ENCODE peak calls at places on chromosome 18, in ten cellular contexts. U, I, L, N, G, Q, H, D, S and J are unnamed samples.

GRCh38 chr18:48031011-48031480 is 100.6 kb upstream of the SMAD2 start:
- DNase-seq in D (peak), N (peak), Q (peak), H (peak), G (peak), L (peak), S (no peak), I (peak), U (no peak), J (no peak)

GRCh38 chr18:11577271-11578112 is 31.9 kb upstream of the SLC35G4 start:
- DNase-seq in Q (no peak), N (no peak), I (no peak), H (no peak), L (no peak), U (no peak), S (no peak), D (no peak), G (no peak), J (no peak)

GRCh38 chr18:79690586-79691482 is 11.2 kb downstream of the CTDP1 start:
- DNase-seq in S (no peak), L (no peak), U (no peak), N (no peak), D (no peak), Q (no peak), I (no peak), H (peak), G (no peak), J (no peak)

GRCh38 chr18:31490838-31491237 is 7.1 kb upstream of the DSG2 start:
- DNase-seq in Q (no peak), G (no peak), I (no peak), L (no peak), U (no peak), H (no peak), D (no peak), N (no peak), S (no peak), J (no peak)

GRCh38 chr18:31247574-31248199 is 70.3 kb upstream of the DSG1 start:
- DNase-seq in G (no peak), L (peak), S (no peak), H (no peak), U (no peak), Q (no peak), N (no peak), I (no peak), D (no peak), J (no peak)

GRCh38 chr18:2871111-2871720 is 24.4 kb downstream of the EMILIN2 start:
- DNase-seq in I (no peak), G (no peak), H (no peak), S (no peak), U (no peak), D (no peak), Q (no peak), N (no peak), L (no peak), J (no peak)

GRCh38 chr18:30387401-30387800 is 655.1 kb downstream of the DSC3 start:
- DNase-seq in U (no peak), H (no peak), I (no peak), Q (no peak), N (no peak), L (no peak), D (no peak), G (peak), S (no peak), J (no peak)

GRCh38 chr18:1092228-1092627 is 187.6 kb downstream of the ADCYAP1 start:
- DNase-seq in L (no peak), D (no peak), Q (no peak), H (no peak), G (no peak), N (no peak), S (no peak), I (no peak), U (no peak), J (no peak)

GRCh38 chr18:73831688-73832087 is 315.9 kb downstream of the FBXO15 start:
- DNase-seq in D (no peak), I (no peak), U (no peak), L (no peak), G (no peak), H (no peak), N (no peak), S (no peak), Q (no peak), J (no peak)

GRCh38 chr18:68177807-68178702 is 536.9 kb downstream of the TMX3 start:
- DNase-seq in L (peak), S (no peak), Q (peak), I (no peak), G (peak), D (no peak), N (peak), U (no peak), H (no peak), J (peak)

GRCh38 chr18:79547413-79548076 is 132.1 kb upstream of the CTDP1 start:
- DNase-seq in D (no peak), Q (no peak), S (no peak), H (peak), U (no peak), L (no peak), G (no peak), N (no peak), I (no peak), J (no peak)

GRCh38 chr18:23689031-23689615 is at the start of gene LAMA3:
- DNase-seq in H (peak), G (no peak), U (no peak), L (peak), I (peak), N (no peak), Q (peak), S (no peak), D (peak), J (no peak)

GRCh38 chr18:73318732-73319479 is 451.1 kb upstream of the NETO1 start:
- DNase-seq in L (peak), S (no peak), Q (no peak), U (no peak), H (no peak), N (no peak), G (peak), I (no peak), D (no peak), J (no peak)

GRCh38 chr18:59079264-59079972 is 60.3 kb upstream of the SEC11C start:
- DNase-seq in D (no peak), U (no peak), H (no peak), G (no peak), L (no peak), S (no peak), N (no peak), I (no peak), Q (no peak), J (no peak)

GRCh38 chr18:54250846-54251251 is 18.5 kb upstream of the POLI start:
- DNase-seq in G (no peak), I (no peak), N (no peak), L (no peak), D (no peak), U (no peak), Q (no peak), S (no peak), H (no peak), J (no peak)

GRCh38 chr18:7157760-7158159 is 40.2 kb upstream of the LAMA1 start:
- DNase-seq in U (no peak), G (no peak), H (no peak), D (no peak), L (no peak), N (no peak), I (no peak), S (no peak), Q (no peak), J (no peak)

GRCh38 chr18:9055185-9055584 is 47.3 kb upstream of the NDUFV2 start:
- DNase-seq in U (no peak), S (no peak), L (peak), H (no peak), G (peak), I (peak), N (peak), Q (peak), D (peak), J (no peak)

GRCh38 chr18:24227976-24228660 is 89.3 kb downstream of the CABYR start:
- DNase-seq in D (no peak), G (peak), Q (peak), S (no peak), U (no peak), L (peak), H (no peak), I (no peak), N (peak), J (no peak)

GRCh38 chr18:77086656-77087390 is 45.8 kb downstream of the MBP start:
- DNase-seq in D (no peak), N (peak), H (no peak), G (no peak), I (no peak), S (no peak), Q (peak), U (peak), L (peak), J (no peak)

GRCh38 chr18:48942554-48943261 is 8.1 kb downstream of the SMAD7 start:
- DNase-seq in N (peak), I (no peak), Q (peak), D (peak), G (peak), L (peak), H (no peak), S (no peak), U (no peak), J (no peak)

GRCh38 chr18:59835656-59836379 is 64.0 kb upstream of the PMAIP1 start:
- DNase-seq in H (no peak), I (no peak), S (no peak), Q (no peak), D (no peak), G (no peak), U (no peak), L (no peak), N (no peak), J (no peak)

GRCh38 chr18:43159091-43159490 is 43.6 kb upstream of the RIT2 start:
- DNase-seq in D (no peak), Q (peak), U (no peak), N (peak), H (no peak), S (no peak), I (no peak), L (peak), G (peak), J (no peak)

GRCh38 chr18:45386256-45386655 is 229.0 kb upstream of the SLC14A2 start:
- DNase-seq in H (no peak), Q (peak), L (peak), U (peak), G (no peak), S (no peak), I (no peak), N (peak), D (no peak), J (no peak)

GRCh38 chr18:75211002-75211621 is 515 bp downstream of the TSHZ1 start:
- DNase-seq in N (peak), Q (peak), I (no peak), D (no peak), U (no peak), S (no peak), L (no peak), H (no peak), G (no peak), J (no peak)

GRCh38 chr18:80035997-80036396 is 1.8 kb downstream of the RBFA start:
- DNase-seq in I (no peak), L (no peak), S (no peak), G (no peak), U (no peak), H (no peak), N (no peak), D (no peak), Q (no peak), J (no peak)

GRCh38 chr18:49457616-49458015 is 2.8 kb downstream of the DYM start:
- DNase-seq in N (no peak), G (no peak), I (no peak), S (no peak), Q (no peak), H (no peak), D (no peak), L (no peak), U (no peak), J (no peak)

GRCh38 chr18:11761553-11761952 is 72.5 kb downstream of the GNAL start:
- DNase-seq in S (no peak), G (no peak), H (no peak), D (no peak), U (no peak), L (no peak), Q (no peak), N (no peak), I (peak), J (no peak)

DNA sequence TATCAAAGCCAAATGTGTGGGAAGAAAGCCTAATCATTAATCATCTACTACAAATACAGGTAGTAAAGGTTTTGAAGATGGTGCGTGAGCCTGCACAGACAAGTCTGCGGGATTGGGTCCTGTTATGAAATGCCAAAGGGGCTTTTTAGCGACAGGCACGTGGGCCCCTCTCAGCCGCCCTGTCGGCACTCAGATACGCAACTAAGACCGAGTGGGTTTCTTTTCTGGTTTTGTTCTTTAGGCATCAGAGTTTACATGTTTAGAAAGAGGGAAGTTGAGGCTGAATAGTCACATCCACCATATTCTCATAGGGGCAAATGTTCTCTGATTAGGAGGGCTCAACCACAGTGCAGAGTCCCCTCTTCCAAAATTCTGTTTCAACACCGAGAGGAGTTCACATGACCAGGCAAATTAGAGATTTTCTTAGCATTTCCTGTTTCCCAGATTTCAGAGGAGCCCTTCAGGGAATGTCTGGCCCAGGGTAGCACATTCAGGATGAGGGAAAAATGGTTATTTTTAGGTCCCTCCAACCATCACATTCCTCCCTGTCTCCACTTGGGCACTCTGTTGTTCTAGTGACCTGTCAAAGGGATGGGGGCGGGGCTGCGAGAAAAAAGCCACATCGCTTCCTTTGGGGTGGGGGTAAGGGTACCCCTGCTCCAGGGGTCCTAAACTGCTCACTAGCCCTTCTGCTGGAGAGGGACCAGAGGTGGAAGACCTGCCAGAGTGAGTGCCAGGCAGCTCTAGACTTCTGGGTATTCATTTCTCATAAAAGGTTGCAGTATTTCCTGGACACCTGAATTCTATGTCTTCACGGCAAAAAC is 159.2 kb downstream of the BCL2 start:
- DNase-seq in Q (no peak), N (no peak), G (no peak), H (no peak), S (no peak), U (no peak), D (no peak), I (peak), L (no peak), J (no peak)
- H3K4me3 ChIP-seq in Q (no peak), N (no peak), G (no peak), H (no peak), S (peak), U (no peak), D (no peak), I (no peak), L (no peak), J (no peak)

GRCh38 chr18:55780591-55781071 is 192.6 kb upstream of the TCF4 start:
- DNase-seq in H (no peak), S (no peak), Q (peak), G (no peak), N (peak), I (no peak), L (peak), D (no peak), U (no peak), J (no peak)
- H3K4me3 ChIP-seq in H (peak), S (peak), Q (peak), G (peak), N (peak), I (peak), L (peak), D (peak), U (peak), J (peak)

GRCh38 chr18:22169011-22169888 is at the start of gene GATA6:
- DNase-seq in U (peak), H (peak), I (peak), L (peak), Q (peak), G (peak), S (peak), N (peak), D (peak), J (no peak)
- H3K4me3 ChIP-seq in U (peak), H (peak), I (peak), L (peak), Q (peak), G (peak), S (peak), N (peak), D (peak), J (peak)

GRCh38 chr18:21680148-21680547 is 24.4 kb downstream of the ABHD3 start:
- DNase-seq in L (no peak), I (no peak), G (no peak), U (no peak), N (no peak), H (no peak), S (no peak), D (no peak), Q (no peak), J (no peak)

GRCh38 chr18:21678897-21679296 is 25.7 kb downstream of the ABHD3 start:
- DNase-seq in I (no peak), G (no peak), U (no peak), L (no peak), Q (no peak), H (no peak), S (no peak), N (no peak), D (no peak), J (no peak)

GRCh38 chr18:21686282-21687105 is 18.1 kb downstream of the ABHD3 start:
- DNase-seq in L (peak), I (peak), G (no peak), S (no peak), Q (peak), D (no peak), U (no peak), N (peak), H (no peak), J (no peak)

GRCh38 chr18:21684731-21685130 is 19.8 kb downstream of the ABHD3 start:
- DNase-seq in D (no peak), H (no peak), S (no peak), N (no peak), I (no peak), G (no peak), L (no peak), U (no peak), Q (no peak), J (no peak)

DNA sequence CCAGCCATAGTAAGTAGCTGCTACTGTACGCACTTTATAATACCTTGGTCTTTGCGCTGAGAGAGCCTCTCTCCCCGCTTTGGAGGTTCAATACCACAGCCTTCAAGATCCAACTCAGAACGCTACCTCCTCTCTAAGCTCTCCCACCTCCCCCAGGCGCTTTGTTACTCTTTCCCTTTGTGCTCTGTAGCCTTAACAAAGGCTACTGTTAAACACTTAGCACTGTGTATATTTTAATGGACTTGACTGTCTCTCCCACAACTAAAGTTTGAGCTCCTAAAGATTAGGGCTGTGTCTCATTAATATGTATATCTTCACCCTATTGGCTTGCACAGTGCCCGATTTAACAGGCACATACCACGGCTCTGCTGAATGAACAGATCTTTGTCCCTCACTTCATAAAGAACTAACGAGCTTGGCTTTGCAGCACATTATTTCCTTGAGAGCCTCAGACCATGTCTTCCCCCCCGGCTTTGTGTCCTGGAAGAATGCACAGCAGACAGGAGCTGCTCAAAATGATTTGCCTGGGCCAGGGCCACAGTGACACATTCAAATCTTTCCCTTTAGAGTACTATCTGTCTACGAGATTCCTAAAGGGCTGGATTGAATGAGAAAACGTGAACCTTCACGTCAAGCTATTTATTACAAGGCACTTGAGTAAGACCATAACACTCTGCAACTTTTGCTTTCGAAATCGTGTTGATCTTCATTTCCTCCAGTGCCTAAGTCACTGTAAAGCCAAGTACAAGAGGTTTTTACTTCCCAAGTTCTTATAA is 22.1 kb downstream of the ABHD3 start:
- DNase-seq in U (no peak), H (no peak), N (peak), Q (peak), L (peak), G (peak), I (peak), S (no peak), D (no peak), J (no peak)
- H3K4me3 ChIP-seq in U (peak), H (peak), N (peak), Q (peak), L (peak), G (peak), I (peak), S (peak), D (no peak), J (peak)